ENCODE peak calls at places on chromosomes 6 and 20, in eight cellular contexts. I is CD8-positive, alpha-beta T cell; L is breast epithelium; M is cardiac muscle cell; H is heart left ventricle; U is gastrocnemius medialis; P is Caco-2; N is A549. V is an unnamed sample.

GRCh38 chr6:24522090-24522820 is 27.5 kb downstream of the ALDH5A1 start:
- DNase-seq in M (peak; percentile 36), I (no peak), P (no peak), H (no peak), U (no peak), L (no peak), N (no peak), V (no peak)

GRCh38 chr6:41706876-41707564 is 28.4 kb downstream of the TFEB start:
- DNase-seq in U (peak; percentile 70), M (peak; percentile 80), I (no peak), P (no peak), H (no peak), N (no peak), L (no peak), V (no peak)

GRCh38 chr6:158475344-158476302 is 84.3 kb upstream of the TMEM181 start:
- DNase-seq in P (peak; percentile 87), H (no peak), M (peak; percentile 67), U (no peak), I (no peak), N (peak; percentile 45), L (no peak), V (no peak)

GRCh38 chr6:170316071-170316470 is 9.5 kb downstream of the FAM120B start:
- DNase-seq in L (no peak), U (no peak), P (no peak), I (no peak), H (no peak), M (no peak), N (no peak), V (no peak)

GRCh38 chr6:30915591-30915946 is 1.5 kb downstream of the VARS2 start:
- DNase-seq in H (no peak), I (no peak), P (no peak), M (peak; percentile 81), L (no peak), U (no peak), N (peak; percentile 65), V (peak; percentile 46)

GRCh38 chr20:8062781-8063180 is 43.2 kb upstream of the TMX4 start:
- DNase-seq in P (no peak), L (no peak), N (no peak), U (no peak), M (no peak), I (no peak), H (no peak), V (no peak)

GRCh38 chr6:87154641-87155271 is 609 bp upstream of the ZNF292 start:
- DNase-seq in L (no peak), N (peak; percentile 71), U (peak; percentile 48), M (peak; percentile 86), H (no peak), I (peak; percentile 57), P (no peak), V (no peak)

GRCh38 chr20:46699651-46700359 is 9.6 kb upstream of the SLC2A10 start:
- DNase-seq in L (no peak), I (no peak), P (no peak), N (peak; percentile 35), H (no peak), M (peak; percentile 72), U (no peak), V (no peak)

GRCh38 chr6:141401851-141402250 is 730.9 kb upstream of the GJE1 start:
- DNase-seq in H (no peak), N (no peak), M (no peak), P (no peak), I (no peak), L (no peak), U (no peak), V (no peak)

DNA sequence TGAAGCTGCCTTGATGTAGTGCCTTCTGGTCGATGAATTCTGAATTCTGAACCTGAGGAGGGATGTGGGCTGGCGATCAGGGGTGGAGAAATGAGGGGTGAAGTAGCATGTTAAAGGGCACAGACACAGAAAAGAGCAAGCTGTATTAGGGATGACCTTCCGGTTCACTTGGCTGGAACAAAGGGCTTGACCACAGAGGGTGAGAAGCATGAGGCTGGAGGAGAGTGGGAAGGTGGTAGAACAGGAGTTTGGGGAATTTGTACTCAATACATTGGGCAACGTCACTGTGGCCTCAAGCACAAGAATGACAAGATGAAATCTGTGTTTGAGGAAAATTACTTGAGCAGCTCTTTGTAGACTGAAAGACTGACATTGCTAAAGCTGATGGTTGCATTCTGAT is 155.8 kb downstream of the SOBP start:
- DNase-seq in H (no peak), N (no peak), P (no peak), U (no peak), L (no peak), I (no peak), M (no peak), V (no peak)
- H3K9me3 ChIP-seq in H (no peaks in the 10 kb centered on the region), N (no peaks in the 10 kb centered on the region), P (no peaks in the 10 kb centered on the region), U (no peaks in the 10 kb centered on the region), L (no peaks in the 10 kb centered on the region), I (no peaks in the 10 kb centered on the region), M (no peaks in the 10 kb centered on the region), V (no peaks in the 10 kb centered on the region)

GRCh38 chr20:31454374-31454773 is 13.9 kb downstream of the DEFB123 start:
- DNase-seq in L (no peak), N (no peak), M (no peak), H (no peak), P (no peak), U (no peak), I (no peak), V (no peak)

GRCh38 chr20:31449511-31450128 is 9.2 kb downstream of the DEFB123 start:
- DNase-seq in P (no peak), H (no peak), U (no peak), L (no peak), N (no peak), M (no peak), I (no peak), V (no peak)

GRCh38 chr20:31452575-31452974 is 12.1 kb downstream of the DEFB123 start:
- DNase-seq in N (no peak), H (no peak), M (no peak), P (no peak), U (no peak), L (no peak), I (no peak), V (no peak)
- H3K9me3 ChIP-seq in N (no peaks in the 10 kb centered on the region), H (no peaks in the 10 kb centered on the region), M (no peaks in the 10 kb centered on the region), P (peaks cover 8% of the 10 kb centered on the region), U (no peaks in the 10 kb centered on the region), L (no peaks in the 10 kb centered on the region), I (no peaks in the 10 kb centered on the region), V (no peaks in the 10 kb centered on the region)

GRCh38 chr6:67888546-67888885 is 746.6 kb upstream of the ADGRB3 start:
- DNase-seq in H (no peak), M (no peak), U (no peak), L (no peak), I (no peak), P (no peak), N (no peak), V (no peak)

GRCh38 chr6:67886840-67887292 is 748.2 kb upstream of the ADGRB3 start:
- DNase-seq in U (no peak), I (no peak), P (no peak), M (no peak), N (no peak), L (no peak), H (no peak), V (no peak)

GRCh38 chr6:67887419-67887746 is 747.7 kb upstream of the ADGRB3 start:
- DNase-seq in M (no peak), P (no peak), I (no peak), L (no peak), U (no peak), H (no peak), N (no peak), V (no peak)

GRCh38 chr6:67888886-67889681 is 746.0 kb upstream of the ADGRB3 start:
- DNase-seq in L (no peak), N (no peak), M (no peak), H (no peak), P (no peak), U (no peak), I (no peak), V (no peak)

DNA sequence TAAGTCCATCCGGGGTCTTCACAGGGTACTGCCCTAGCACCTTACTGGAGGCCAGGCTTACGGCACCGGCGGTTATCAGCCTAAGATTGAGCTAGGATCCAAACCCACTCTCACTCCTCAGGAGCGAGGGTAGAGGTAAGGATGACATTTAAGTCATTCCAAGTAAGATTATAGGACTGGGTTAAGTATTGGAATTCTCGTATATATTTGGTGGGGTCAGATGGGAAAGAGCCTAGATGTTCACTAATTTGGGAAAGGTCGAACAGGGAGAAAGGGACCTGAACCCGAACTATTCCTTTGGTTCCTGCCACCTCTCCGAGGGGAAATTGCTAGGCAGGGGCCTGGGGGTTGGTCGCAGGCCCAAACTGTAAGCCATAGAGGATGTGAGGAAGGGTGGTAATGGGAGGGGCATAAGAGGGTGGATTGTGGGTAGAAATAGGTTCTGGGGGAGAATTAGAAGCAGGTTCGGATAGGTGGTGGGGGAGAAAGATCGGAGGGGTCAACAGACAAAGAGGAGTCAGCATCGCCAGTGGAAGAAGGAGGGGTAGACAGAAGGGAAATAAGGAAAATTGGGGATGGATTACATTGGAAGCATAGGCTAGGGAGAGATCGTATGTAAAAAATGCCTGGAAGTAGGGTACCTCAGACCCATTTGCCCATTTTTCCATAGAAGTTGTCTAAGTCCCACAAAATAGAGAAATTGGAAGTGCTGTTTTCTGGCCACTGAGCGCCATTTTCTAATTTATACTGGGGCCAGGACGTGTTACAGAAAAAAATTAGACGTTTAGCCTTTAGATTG is 747.1 kb upstream of the ADGRB3 start:
- DNase-seq in M (no peak), L (no peak), P (no peak), H (no peak), I (no peak), N (no peak), U (no peak), V (no peak)
- H3K9me3 ChIP-seq in M (no peaks in the 10 kb centered on the region), L (peaks cover 9% of the 10 kb centered on the region), P (no peaks in the 10 kb centered on the region), H (no peaks in the 10 kb centered on the region), I (no peaks in the 10 kb centered on the region), N (no peaks in the 10 kb centered on the region), U (no peaks in the 10 kb centered on the region), V (no peaks in the 10 kb centered on the region)

GRCh38 chr6:137892271-137892708 is 25.2 kb downstream of the TNFAIP3 start:
- DNase-seq in N (no peak), P (no peak), U (no peak), H (no peak), L (no peak), I (no peak), M (peak; percentile 54), V (no peak)

GRCh38 chr6:137896647-137897046 is 29.6 kb downstream of the TNFAIP3 start:
- DNase-seq in L (no peak), M (no peak), P (no peak), N (no peak), U (no peak), H (no peak), I (no peak), V (no peak)

GRCh38 chr6:137894779-137895385 is 27.8 kb downstream of the TNFAIP3 start:
- DNase-seq in H (no peak), P (no peak), U (no peak), I (no peak), N (no peak), L (no peak), M (no peak), V (no peak)

GRCh38 chr6:137893726-137894125 is 26.7 kb downstream of the TNFAIP3 start:
- DNase-seq in U (no peak), N (no peak), H (no peak), P (no peak), I (no peak), L (no peak), M (no peak), V (no peak)

DNA sequence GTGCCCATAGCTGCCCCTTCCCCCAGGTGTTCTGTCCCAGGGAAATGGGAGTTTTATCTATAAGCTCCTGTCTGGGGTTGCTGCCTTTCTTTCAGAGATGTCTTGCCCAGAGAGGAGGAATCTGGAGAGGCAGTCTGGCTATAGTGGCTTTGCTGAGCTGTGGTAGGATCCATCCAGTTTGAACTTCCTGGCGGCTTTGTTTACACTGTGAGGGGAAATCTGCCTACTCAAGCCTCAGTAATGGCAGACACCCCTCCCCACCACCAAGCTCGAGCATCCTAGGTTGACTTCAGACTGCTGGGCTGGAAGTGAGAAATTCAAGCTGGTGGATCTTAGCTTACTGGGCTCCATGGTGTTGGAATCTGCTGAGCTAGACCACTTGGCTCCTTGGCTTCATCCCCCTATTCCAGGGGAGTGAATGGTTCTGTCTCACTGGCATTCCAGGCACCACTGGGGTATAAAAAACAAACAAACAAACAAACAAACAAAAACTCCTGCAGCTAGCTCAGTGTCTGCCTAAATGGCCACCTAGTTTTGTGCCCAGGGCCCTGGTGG is 24.0 kb downstream of the TNFAIP3 start:
- DNase-seq in N (no peak), H (no peak), M (no peak), P (no peak), L (no peak), U (no peak), I (no peak), V (no peak)
- H3K9me3 ChIP-seq in N (no peaks in the 10 kb centered on the region), H (no peaks in the 10 kb centered on the region), M (no peaks in the 10 kb centered on the region), P (no peaks in the 10 kb centered on the region), L (no peaks in the 10 kb centered on the region), U (no peaks in the 10 kb centered on the region), I (no peaks in the 10 kb centered on the region), V (no peaks in the 10 kb centered on the region)